ENCODE peak calls at places on chromosome 9, in nine cellular contexts. One of them, this sample, is unnamed.

GRCh38 chr9:110784309-110784708 is 115.7 kb downstream of the MUSK start:
- DNase-seq in GM12878: no peak
- DNase-seq in HCT116: no peak
- DNase-seq in K562: no peak
- DNase-seq in GM23338: no peak
- DNase-seq in HL-60: no peak
- DNase-seq in HepG2: no peak
- DNase-seq in SK-N-SH: no peak
- DNase-seq in A549: no peak
- DNase-seq in this sample: no peak

GRCh38 chr9:116124472-116125040 is 29.0 kb upstream of the PAPPA start:
- DNase-seq in HepG2: no peak
- DNase-seq in GM23338: no peak
- DNase-seq in K562: no peak
- DNase-seq in A549: no peak
- DNase-seq in SK-N-SH: no peak
- DNase-seq in HCT116: no peak
- DNase-seq in GM12878: no peak
- DNase-seq in HL-60: no peak
- DNase-seq in this sample: no peak

GRCh38 chr9:15182755-15183154 is 124.3 kb downstream of the TTC39B start:
- DNase-seq in K562: no peak
- DNase-seq in GM23338: no peak
- DNase-seq in HCT116: no peak
- DNase-seq in GM12878: no peak
- DNase-seq in HepG2: no peak
- DNase-seq in HL-60: no peak
- DNase-seq in SK-N-SH: peak
- DNase-seq in A549: no peak
- DNase-seq in this sample: no peak

GRCh38 chr9:135083241-135083810 is 4.1 kb upstream of the OLFM1 start:
- DNase-seq in GM23338: no peak
- DNase-seq in K562: no peak
- DNase-seq in GM12878: no peak
- DNase-seq in SK-N-SH: no peak
- DNase-seq in HL-60: no peak
- DNase-seq in HCT116: no peak
- DNase-seq in A549: no peak
- DNase-seq in HepG2: no peak
- DNase-seq in this sample: no peak

GRCh38 chr9:101448680-101449070 is 13.1 kb upstream of the ALDOB start:
- DNase-seq in HL-60: no peak
- DNase-seq in A549: no peak
- DNase-seq in HCT116: no peak
- DNase-seq in GM12878: no peak
- DNase-seq in HepG2: no peak
- DNase-seq in K562: no peak
- DNase-seq in SK-N-SH: no peak
- DNase-seq in GM23338: no peak
- DNase-seq in this sample: no peak

GRCh38 chr9:6645153-6646027 is at the start of gene GLDC:
- DNase-seq in K562: no peak
- DNase-seq in A549: peak
- DNase-seq in SK-N-SH: peak
- DNase-seq in HL-60: no peak
- DNase-seq in GM12878: no peak
- DNase-seq in HepG2: peak
- DNase-seq in HCT116: peak
- DNase-seq in GM23338: peak
- DNase-seq in this sample: peak

GRCh38 chr9:138009016-138009415 is 131.4 kb downstream of the CACNA1B start:
- DNase-seq in SK-N-SH: no peak
- DNase-seq in HL-60: no peak
- DNase-seq in HCT116: no peak
- DNase-seq in GM12878: no peak
- DNase-seq in A549: no peak
- DNase-seq in K562: no peak
- DNase-seq in GM23338: no peak
- DNase-seq in HepG2: no peak
- DNase-seq in this sample: no peak

GRCh38 chr9:120424248-120424647 is 155.7 kb downstream of the CDK5RAP2 start:
- DNase-seq in A549: no peak
- DNase-seq in HepG2: no peak
- DNase-seq in GM12878: no peak
- DNase-seq in HCT116: no peak
- DNase-seq in SK-N-SH: no peak
- DNase-seq in K562: no peak
- DNase-seq in HL-60: no peak
- DNase-seq in GM23338: no peak
- DNase-seq in this sample: no peak

GRCh38 chr9:132214027-132214622 is 52.3 kb downstream of the NTNG2 start:
- DNase-seq in GM23338: peak
- DNase-seq in HepG2: no peak
- DNase-seq in SK-N-SH: peak
- DNase-seq in K562: no peak
- DNase-seq in HL-60: no peak
- DNase-seq in GM12878: no peak
- DNase-seq in HCT116: peak
- DNase-seq in A549: peak
- DNase-seq in this sample: no peak

GRCh38 chr9:11506980-11507379 is 894.2 kb upstream of the PTPRD start:
- DNase-seq in HL-60: no peak
- DNase-seq in GM23338: no peak
- DNase-seq in GM12878: no peak
- DNase-seq in SK-N-SH: no peak
- DNase-seq in HCT116: no peak
- DNase-seq in A549: no peak
- DNase-seq in K562: no peak
- DNase-seq in HepG2: no peak
- DNase-seq in this sample: no peak

GRCh38 chr9:108746864-108747263 is 108.9 kb downstream of the ACTL7B start:
- DNase-seq in GM12878: no peak
- DNase-seq in GM23338: no peak
- DNase-seq in HCT116: no peak
- DNase-seq in SK-N-SH: no peak
- DNase-seq in A549: no peak
- DNase-seq in HepG2: peak
- DNase-seq in K562: no peak
- DNase-seq in HL-60: no peak
- DNase-seq in this sample: no peak

GRCh38 chr9:77820293-77820954 is 172.3 kb upstream of the GNA14 start:
- DNase-seq in HepG2: no peak
- DNase-seq in HL-60: no peak
- DNase-seq in SK-N-SH: no peak
- DNase-seq in A549: peak
- DNase-seq in GM23338: no peak
- DNase-seq in HCT116: no peak
- DNase-seq in GM12878: no peak
- DNase-seq in K562: peak
- DNase-seq in this sample: peak

GRCh38 chr9:1042466-1042865 is 7.7 kb upstream of the DMRT2 start:
- DNase-seq in SK-N-SH: peak
- DNase-seq in HL-60: no peak
- DNase-seq in K562: no peak
- DNase-seq in GM12878: no peak
- DNase-seq in HCT116: no peak
- DNase-seq in GM23338: peak
- DNase-seq in A549: no peak
- DNase-seq in HepG2: no peak
- DNase-seq in this sample: no peak

GRCh38 chr9:112887377-112887776 is 3.3 kb downstream of the SLC46A2 start:
- DNase-seq in K562: peak
- DNase-seq in HepG2: peak
- DNase-seq in GM12878: no peak
- DNase-seq in HL-60: peak
- DNase-seq in A549: peak
- DNase-seq in HCT116: no peak
- DNase-seq in SK-N-SH: no peak
- DNase-seq in GM23338: peak
- DNase-seq in this sample: no peak

DNA sequence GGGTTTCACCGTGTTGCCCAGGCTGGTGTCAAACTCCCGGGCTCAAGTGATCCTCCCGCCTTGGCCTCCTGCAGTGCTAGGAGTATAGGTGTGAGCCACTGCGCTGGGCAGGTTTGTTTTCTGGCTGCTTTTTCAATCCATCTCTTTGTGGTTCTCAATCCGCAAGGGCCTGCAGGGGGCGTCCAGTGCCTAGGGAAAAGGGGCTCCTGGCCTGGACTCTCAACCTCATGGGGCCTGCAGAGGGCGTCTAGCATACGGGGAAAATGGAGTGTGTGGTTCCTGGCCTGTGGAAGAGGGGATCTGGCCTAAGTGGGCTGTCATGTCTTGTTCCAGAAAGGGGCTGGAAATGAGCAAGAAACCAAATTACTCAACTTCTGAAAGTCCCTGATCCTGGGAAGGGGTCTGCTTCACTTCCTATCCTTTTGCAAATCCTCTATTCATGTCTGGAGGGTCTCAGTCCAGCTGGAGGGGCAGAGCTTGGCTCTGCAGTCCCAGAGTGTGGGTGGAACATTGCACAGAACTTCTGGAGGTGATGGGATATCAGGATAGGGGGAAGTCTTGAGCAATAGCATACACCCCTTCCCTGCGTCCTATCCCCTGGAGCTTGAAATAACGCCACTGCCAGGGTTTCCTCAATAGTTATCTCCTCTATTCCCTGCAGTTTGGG is 12.7 kb upstream of the CCL27 start:
- DNase-seq in HCT116: peak
- DNase-seq in GM12878: no peak
- DNase-seq in GM23338: peak
- DNase-seq in K562: peak
- DNase-seq in SK-N-SH: peak
- DNase-seq in HL-60: peak
- DNase-seq in HepG2: peak
- DNase-seq in A549: peak
- DNase-seq in this sample: no peak
- TF ChIP-seq REST in HCT116: no peak
- TF ChIP-seq REST in GM12878: no peak
- TF ChIP-seq REST in GM23338: no peak
- TF ChIP-seq REST in K562: no peak
- TF ChIP-seq REST in SK-N-SH: no peak
- TF ChIP-seq REST in HL-60: no peak
- TF ChIP-seq REST in HepG2: no peak
- TF ChIP-seq REST in A549: no peak
- TF ChIP-seq REST in this sample: no peak

DNA sequence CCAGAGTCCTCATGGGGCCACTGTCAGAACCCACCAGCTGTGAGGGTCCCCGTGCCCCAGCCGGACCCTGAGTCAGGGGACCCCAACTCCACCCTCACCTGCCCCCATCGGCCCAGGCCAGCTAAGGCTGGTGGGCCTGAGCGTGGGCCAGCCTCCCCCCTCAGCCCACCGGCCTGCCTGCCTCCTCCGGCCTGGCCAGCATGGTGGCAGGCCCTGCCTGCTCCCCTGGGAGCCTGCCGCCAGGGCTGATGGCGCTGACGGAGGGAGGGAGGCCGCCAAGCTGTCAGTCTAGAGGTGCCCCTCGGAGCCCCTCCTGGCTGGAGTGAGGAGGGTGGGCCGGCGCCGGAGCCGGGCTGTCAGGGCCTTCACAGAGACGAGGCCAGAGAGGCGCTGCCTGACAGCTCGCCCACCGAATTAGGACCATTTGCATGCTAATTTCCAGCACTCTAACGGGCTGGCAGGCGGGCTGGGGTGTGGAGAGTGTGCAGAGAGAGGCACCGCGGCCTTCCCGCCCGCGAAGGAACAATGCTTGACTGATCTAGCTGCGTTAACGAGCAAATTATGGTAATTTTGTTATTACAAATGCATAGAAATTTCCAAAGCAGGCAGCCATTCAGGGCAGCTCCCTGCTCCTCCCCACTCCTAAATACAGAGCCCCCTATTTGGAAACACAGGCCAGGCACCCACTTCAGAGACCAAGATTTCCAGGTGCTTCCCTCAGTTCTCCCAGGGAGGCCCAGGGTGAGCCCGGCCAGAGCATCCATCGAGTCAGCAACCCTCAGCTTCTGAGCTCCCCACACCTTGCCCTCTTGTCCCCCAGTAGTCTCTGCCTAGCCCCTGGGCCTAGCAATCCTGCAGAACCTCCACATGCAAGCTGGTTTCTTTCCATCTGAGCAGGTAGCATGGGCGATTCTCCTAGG is 169.3 kb downstream of the PAX5 start:
- DNase-seq in GM23338: peak
- DNase-seq in SK-N-SH: no peak
- DNase-seq in GM12878: no peak
- DNase-seq in HL-60: no peak
- DNase-seq in HCT116: no peak
- DNase-seq in A549: no peak
- DNase-seq in HepG2: no peak
- DNase-seq in K562: no peak
- DNase-seq in this sample: no peak
- TF ChIP-seq REST in GM23338: no peak
- TF ChIP-seq REST in SK-N-SH: no peak
- TF ChIP-seq REST in GM12878: no peak
- TF ChIP-seq REST in HL-60: no peak
- TF ChIP-seq REST in HCT116: no peak
- TF ChIP-seq REST in A549: no peak
- TF ChIP-seq REST in HepG2: no peak
- TF ChIP-seq REST in K562: no peak
- TF ChIP-seq REST in this sample: no peak

DNA sequence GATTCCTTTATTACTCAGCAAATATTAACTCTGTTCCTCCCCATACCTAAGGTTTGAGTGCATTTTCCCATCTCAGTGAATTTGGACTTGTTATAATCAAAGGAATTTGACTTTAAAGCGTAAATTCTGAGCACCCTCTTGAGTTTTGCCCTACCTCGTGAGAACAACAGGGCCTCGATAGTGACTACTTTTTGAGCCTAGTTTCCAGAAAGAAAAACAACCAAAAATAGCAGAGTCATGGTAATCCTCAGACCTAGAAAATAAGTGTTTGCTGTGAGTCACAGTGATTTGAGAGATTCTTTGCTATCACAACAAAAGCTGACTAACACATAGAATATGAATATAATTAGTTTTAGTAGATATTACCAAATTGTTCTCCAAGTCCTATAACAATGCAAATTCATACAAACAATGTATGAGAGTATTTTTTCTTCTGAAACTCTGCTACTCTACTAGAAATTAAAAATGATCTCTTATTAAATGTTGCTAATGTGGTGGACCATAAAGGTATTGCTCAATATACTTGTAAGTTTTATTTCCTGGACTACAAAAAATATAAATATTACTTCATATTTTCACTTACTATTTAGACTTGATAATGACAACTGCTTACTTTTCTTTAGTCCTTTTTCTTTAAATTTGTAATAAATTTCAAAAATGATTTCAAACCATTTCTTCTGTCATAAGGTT is 759.7 kb downstream of the BRINP1 start:
- DNase-seq in SK-N-SH: no peak
- DNase-seq in HepG2: no peak
- DNase-seq in HL-60: no peak
- DNase-seq in HCT116: no peak
- DNase-seq in GM12878: no peak
- DNase-seq in GM23338: no peak
- DNase-seq in A549: peak
- DNase-seq in K562: no peak
- DNase-seq in this sample: no peak
- TF ChIP-seq REST in SK-N-SH: no peak
- TF ChIP-seq REST in HepG2: no peak
- TF ChIP-seq REST in HL-60: no peak
- TF ChIP-seq REST in HCT116: no peak
- TF ChIP-seq REST in GM12878: no peak
- TF ChIP-seq REST in GM23338: no peak
- TF ChIP-seq REST in A549: no peak
- TF ChIP-seq REST in K562: no peak
- TF ChIP-seq REST in this sample: no peak

GRCh38 chr9:114387678-114388431 is at the start of gene AKNA:
- DNase-seq in K562: no peak
- DNase-seq in HCT116: no peak
- DNase-seq in GM12878: no peak
- DNase-seq in HepG2: no peak
- DNase-seq in SK-N-SH: no peak
- DNase-seq in A549: no peak
- DNase-seq in GM23338: peak
- DNase-seq in HL-60: peak
- DNase-seq in this sample: no peak
- TF ChIP-seq REST in K562: no peak
- TF ChIP-seq REST in HCT116: no peak
- TF ChIP-seq REST in GM12878: no peak
- TF ChIP-seq REST in HepG2: no peak
- TF ChIP-seq REST in SK-N-SH: no peak
- TF ChIP-seq REST in A549: no peak
- TF ChIP-seq REST in GM23338: no peak
- TF ChIP-seq REST in HL-60: no peak
- TF ChIP-seq REST in this sample: no peak

This sample was measured in Panc1.